ENCODE peak calls at places on chromosome 10, in ten cellular contexts. F is A549, M is prostate gland, O is H1, D is NB4, P is heart left ventricle, S is esophagus squamous epithelium, N is uterus, Y is stomach, K is Peyer's patch. X is an unnamed sample.

GRCh38 chr10:3529691-3530090 is 255.3 kb downstream of the KLF6 start:
- DNase-seq in F (no peak), M (no peak), O (no peak), D (no peak), P (no peak), S (no peak), N (no peak), Y (no peak), K (no peak), X (no peak)

GRCh38 chr10:5959116-5959515 is 18.2 kb downstream of the IL15RA start:
- DNase-seq in F (no peak), M (no peak), O (no peak), D (no peak), P (no peak), S (no peak), N (no peak), Y (no peak), K (no peak), X (no peak)

GRCh38 chr10:132957981-132958885 is 15.9 kb upstream of the CFAP46 start:
- DNase-seq in F (no peak), M (no peak), O (no peak), D (no peak), P (no peak), S (no peak), N (no peak), Y (no peak), K (no peak), X (no peak)

GRCh38 chr10:98632456-98633150 is 185.9 kb upstream of the HPS1 start:
- DNase-seq in F (no peak), M (no peak), O (no peak), D (no peak), P (no peak), S (no peak), N (no peak), Y (no peak), K (no peak), X (no peak)

GRCh38 chr10:61903184-61903990 is 1.9 kb downstream of the ARID5B start:
- DNase-seq in F (peak; percentile 35), M (peak; percentile 61), O (peak; percentile 56), D (peak; percentile 75), P (peak; percentile 68), S (no peak), N (peak; percentile 66), Y (peak; percentile 61), K (peak; percentile 77), X (peak; percentile 72)

GRCh38 chr10:93435621-93436385 is 46.3 kb downstream of the MYOF start:
- DNase-seq in F (no peak), M (no peak), O (no peak), D (peak; percentile 95), P (no peak), S (no peak), N (no peak), Y (no peak), K (no peak), X (no peak)

GRCh38 chr10:109308971-109309370 is 614.3 kb downstream of the XPNPEP1 start:
- DNase-seq in F (no peak), M (no peak), O (no peak), D (no peak), P (no peak), S (no peak), N (no peak), Y (no peak), K (no peak), X (no peak)

GRCh38 chr10:104333728-104334373 is 4.4 kb downstream of the ITPRIP start:
- DNase-seq in F (no peak), M (no peak), O (peak; percentile 45), D (no peak), P (no peak), S (no peak), N (no peak), Y (no peak), K (no peak), X (peak; percentile 19)

GRCh38 chr10:119516381-119517234 is 25.9 kb downstream of the RGS10 start:
- DNase-seq in F (no peak), M (no peak), O (no peak), D (peak; percentile 95), P (no peak), S (no peak), N (no peak), Y (peak; percentile 30), K (peak; percentile 69), X (peak; percentile 23)

GRCh38 chr10:72952901-72953223 is 1.7 kb downstream of the PLA2G12B start:
- DNase-seq in F (no peak), M (no peak), O (no peak), D (no peak), P (no peak), S (no peak), N (no peak), Y (no peak), K (no peak), X (no peak)

GRCh38 chr10:6721964-6722615 is 142.0 kb upstream of the PRKCQ start:
- DNase-seq in F (peak; percentile 63), M (peak; percentile 18), O (no peak), D (no peak), P (no peak), S (no peak), N (peak; percentile 26), Y (no peak), K (no peak), X (no peak)

GRCh38 chr10:107081644-107082043 is 82.9 kb downstream of the SORCS1 start:
- DNase-seq in F (no peak), M (no peak), O (no peak), D (no peak), P (no peak), S (no peak), N (no peak), Y (no peak), K (no peak), X (no peak)

GRCh38 chr10:125128397-125129075 is 31.8 kb downstream of the CTBP2 start:
- DNase-seq in F (no peak), M (no peak), O (no peak), D (no peak), P (no peak), S (no peak), N (no peak), Y (no peak), K (no peak), X (no peak)

GRCh38 chr10:108375691-108376090 is 1211.2 kb upstream of the SORCS1 start:
- DNase-seq in F (no peak), M (no peak), O (no peak), D (no peak), P (no peak), S (no peak), N (no peak), Y (no peak), K (no peak), X (no peak)

GRCh38 chr10:33341638-33342037 is 7.2 kb upstream of the NRP1 start:
- DNase-seq in F (no peak), M (no peak), O (no peak), D (no peak), P (no peak), S (no peak), N (no peak), Y (no peak), K (no peak), X (no peak)
- TF ChIP-seq POLR2A in F (no peak), M (no peak), O (no peak), D (no peak), P (no peak), S (no peak), N (no peak), Y (no peak), K (no peak), X (no peak)

GRCh38 chr10:44125879-44126675 is 258.8 kb downstream of the CXCL12 start:
- DNase-seq in F (no peak), M (no peak), O (no peak), D (no peak), P (no peak), S (no peak), N (no peak), Y (no peak), K (no peak), X (no peak)
- H3K4me3 ChIP-seq in F (no peak overlapping the region), M (no peak overlapping the region), O (no peak overlapping the region), D (no peak overlapping the region), P (no peak overlapping the region), S (no peak overlapping the region), N (no peak overlapping the region), Y (no peak overlapping the region), K (no peak overlapping the region), X (no peak overlapping the region)

GRCh38 chr10:45373783-45374450 is at the start of gene ALOX5:
- DNase-seq in F (peak; percentile 13), M (peak; percentile 46), O (peak; percentile 78), D (peak; percentile 64), P (peak; percentile 76), S (no peak), N (peak; percentile 51), Y (peak; percentile 80), K (peak; percentile 80), X (peak; percentile 64)

GRCh38 chr10:45371555-45371954 is 2.5 kb upstream of the ALOX5 start:
- DNase-seq in F (no peak), M (no peak), O (no peak), D (no peak), P (no peak), S (no peak), N (no peak), Y (no peak), K (no peak), X (no peak)

GRCh38 chr10:45372251-45372951 is 1.6 kb upstream of the ALOX5 start:
- DNase-seq in F (no peak), M (no peak), O (no peak), D (no peak), P (no peak), S (no peak), N (no peak), Y (no peak), K (no peak), X (no peak)

GRCh38 chr10:45374451-45375052 is 536 bp downstream of the ALOX5 start:
- DNase-seq in F (no peak), M (no peak), O (no peak), D (peak; percentile 52), P (no peak), S (no peak), N (no peak), Y (no peak), K (no peak), X (no peak)

DNA sequence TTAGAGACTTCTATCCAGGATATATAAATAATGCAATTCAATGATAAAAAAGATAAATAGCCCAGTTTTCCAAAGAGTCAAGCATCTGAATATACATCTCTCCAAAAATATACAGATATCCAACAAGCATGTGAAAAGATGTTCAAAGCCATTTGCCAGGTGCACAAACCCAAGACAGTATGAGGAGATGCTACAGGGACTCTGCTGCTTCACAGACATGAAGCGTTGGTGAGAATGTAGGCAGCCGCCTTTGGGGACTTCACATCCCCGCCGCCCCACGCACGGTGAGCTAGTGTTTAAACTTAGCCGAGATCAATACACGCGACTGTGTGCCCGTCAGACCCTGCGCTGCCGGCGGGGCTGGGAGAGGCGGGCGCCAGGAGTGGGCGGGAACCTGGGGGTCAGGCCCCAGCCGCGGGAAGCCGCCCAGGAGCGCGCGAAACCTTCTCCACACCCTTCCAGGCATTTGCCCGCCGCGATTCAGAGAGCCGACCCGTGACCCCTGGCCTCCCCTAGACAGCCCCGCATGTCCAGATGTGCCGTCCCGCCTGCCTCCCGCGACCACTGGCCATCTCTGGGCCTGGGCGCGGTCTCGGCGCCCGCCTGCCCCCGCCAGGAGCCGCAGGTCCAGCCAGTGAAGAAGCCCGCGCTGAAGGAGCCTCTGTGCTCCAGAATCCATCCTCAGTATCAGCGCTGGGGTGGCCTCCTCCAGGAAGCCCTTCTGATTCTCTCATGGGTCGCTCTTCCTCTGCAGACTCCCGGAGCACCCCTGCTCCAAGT is 823 bp upstream of the ALOX5 start:
- DNase-seq in F (no peak), M (no peak), O (peak; percentile 69), D (no peak), P (peak; percentile 41), S (no peak), N (no peak), Y (no peak), K (peak; percentile 61), X (no peak)
- TF ChIP-seq POLR2A in F (no peak), M (no peak), O (no peak), D (no peak), P (no peak), S (no peak), N (no peak), Y (no peak), K (no peak), X (no peak)

GRCh38 chr10:29480281-29480954 is 154.4 kb downstream of the SVIL start:
- DNase-seq in F (no peak), M (no peak), O (no peak), D (no peak), P (no peak), S (no peak), N (no peak), Y (no peak), K (no peak), X (no peak)
- H3K4me3 ChIP-seq in F (no peak overlapping the region), M (no peak overlapping the region), O (no peak overlapping the region), D (no peak overlapping the region), P (no peak overlapping the region), S (no peak overlapping the region), N (no peak overlapping the region), Y (no peak overlapping the region), K (no peak overlapping the region), X (no peak overlapping the region)